ENCODE peak calls at places on chromosomes 16 and 17, in seven cellular contexts. C, A, X, F, L, P and Z are unnamed samples.

GRCh38 chr16:48158296-48158695 is 2.5 kb upstream of the ABCC12 start:
- DNase-seq in C (peak), A (peak), X (no peak), F (no peak), L (no peak), P (peak), Z (no peak)

GRCh38 chr16:81723098-81723723 is 55.9 kb upstream of the PLCG2 start:
- DNase-seq in C (peak), A (no peak), X (no peak), F (no peak), L (peak), P (peak), Z (peak)

GRCh38 chr16:51994597-51994996 is 552.3 kb downstream of the TOX3 start:
- DNase-seq in C (peak), A (no peak), X (no peak), F (no peak), L (peak), P (peak), Z (no peak)

GRCh38 chr16:24681793-24682192 is 47.7 kb upstream of the TNRC6A start:
- DNase-seq in C (no peak), A (no peak), X (no peak), F (no peak), L (no peak), P (no peak), Z (no peak)

GRCh38 chr17:17693253-17693954 is 12.1 kb downstream of the RAI1 start:
- DNase-seq in C (no peak), A (no peak), X (no peak), F (peak), L (peak), P (peak), Z (peak)

GRCh38 chr16:7014756-7015155 is 317.9 kb upstream of the RBFOX1 start:
- DNase-seq in C (no peak), A (no peak), X (no peak), F (no peak), L (no peak), P (no peak), Z (no peak)

GRCh38 chr17:61135782-61136181 is 263.9 kb upstream of the TBX2 start:
- DNase-seq in C (no peak), A (no peak), X (no peak), F (no peak), L (no peak), P (no peak), Z (no peak)

GRCh38 chr16:53913082-53913870 is 209.3 kb downstream of the FTO start:
- DNase-seq in C (peak), A (no peak), X (no peak), F (peak), L (no peak), P (no peak), Z (no peak)

GRCh38 chr17:78127240-78127887 is 1.2 kb downstream of the TMC6 start:
- DNase-seq in C (no peak), A (peak), X (peak), F (peak), L (no peak), P (peak), Z (no peak)

GRCh38 chr16:80150978-80151705 is 389.7 kb upstream of the DYNLRB2 start:
- DNase-seq in C (peak), A (no peak), X (no peak), F (no peak), L (no peak), P (no peak), Z (no peak)

GRCh38 chr16:72853575-72853974 is 194.4 kb downstream of the ZFHX3 start:
- DNase-seq in C (no peak), A (no peak), X (no peak), F (no peak), L (no peak), P (no peak), Z (no peak)

GRCh38 chr17:76091526-76092285 is 11.9 kb downstream of the EXOC7 start:
- DNase-seq in C (no peak), A (no peak), X (no peak), F (no peak), L (no peak), P (no peak), Z (no peak)

GRCh38 chr17:80694992-80695912 is 150.6 kb downstream of the RPTOR start:
- DNase-seq in C (no peak), A (no peak), X (no peak), F (no peak), L (no peak), P (peak), Z (no peak)

GRCh38 chr16:53509906-53510703 is 7.1 kb upstream of the AKTIP start:
- DNase-seq in C (peak), A (no peak), X (peak), F (peak), L (peak), P (peak), Z (peak)

GRCh38 chr17:80260791-80261158 is at the start of gene RNF213:
- DNase-seq in C (peak), A (peak), X (peak), F (peak), L (peak), P (peak), Z (peak)

GRCh38 chr16:88719267-88719932 is 13.1 kb downstream of the CTU2 start:
- DNase-seq in C (no peak), A (no peak), X (no peak), F (no peak), L (peak), P (no peak), Z (no peak)

GRCh38 chr17:4506180-4506814 is 7.6 kb downstream of the SPNS2 start:
- DNase-seq in C (no peak), A (no peak), X (no peak), F (peak), L (no peak), P (no peak), Z (no peak)

GRCh38 chr16:28276301-28276700 is 16.0 kb upstream of the SBK1 start:
- DNase-seq in C (no peak), A (no peak), X (no peak), F (no peak), L (no peak), P (no peak), Z (no peak)

GRCh38 chr17:30000755-30001257 is 59.4 kb downstream of the EFCAB5 start:
- DNase-seq in C (peak), A (no peak), X (no peak), F (no peak), L (no peak), P (no peak), Z (no peak)

GRCh38 chr17:54426287-54426886 is 474.3 kb upstream of the TOM1L1 start:
- DNase-seq in C (no peak), A (no peak), X (no peak), F (no peak), L (no peak), P (no peak), Z (peak)

GRCh38 chr17:3792481-3792880 is 8.5 kb downstream of the ITGAE start:
- DNase-seq in C (no peak), A (no peak), X (no peak), F (no peak), L (peak), P (no peak), Z (no peak)

GRCh38 chr17:55895112-55895759 is 144.4 kb downstream of the PCTP start:
- DNase-seq in C (no peak), A (no peak), X (no peak), F (no peak), L (no peak), P (no peak), Z (no peak)

GRCh38 chr17:82959242-82959930 is 119.6 kb upstream of the ZNF750 start:
- DNase-seq in C (no peak), A (no peak), X (no peak), F (no peak), L (no peak), P (no peak), Z (no peak)

GRCh38 chr17:68377771-68378201 is 79.5 kb downstream of the WIPI1 start:
- DNase-seq in C (peak), A (no peak), X (no peak), F (no peak), L (no peak), P (no peak), Z (no peak)

GRCh38 chr16:66409156-66409555 is 17.9 kb upstream of the BEAN1 start:
- DNase-seq in C (peak), A (no peak), X (no peak), F (no peak), L (no peak), P (no peak), Z (no peak)

GRCh38 chr17:10197721-10198508 is 491 bp downstream of the GAS7 start:
- DNase-seq in C (no peak), A (no peak), X (peak), F (peak), L (no peak), P (no peak), Z (no peak)

GRCh38 chr17:55458977-55459376 is 37.3 kb upstream of the MMD start:
- DNase-seq in C (peak), A (peak), X (no peak), F (no peak), L (no peak), P (peak), Z (no peak)

GRCh38 chr17:79305831-79306687 is 231.4 kb downstream of the ENGASE start:
- DNase-seq in C (no peak), A (no peak), X (no peak), F (peak), L (peak), P (no peak), Z (no peak)

GRCh38 chr16:4787627-4788482 is at the start of gene SEPTIN12:
- DNase-seq in C (no peak), A (no peak), X (no peak), F (no peak), L (no peak), P (no peak), Z (no peak)

GRCh38 chr17:42163113-42163512 is 8.3 kb upstream of the RAB5C start:
- DNase-seq in C (peak), A (no peak), X (no peak), F (no peak), L (no peak), P (peak), Z (peak)

GRCh38 chr17:79086609-79087427 is 12.2 kb downstream of the ENGASE start:
- DNase-seq in C (no peak), A (no peak), X (no peak), F (no peak), L (no peak), P (no peak), Z (no peak)

GRCh38 chr16:69397821-69398521 is 12.2 kb upstream of the TERF2 start:
- DNase-seq in C (peak), A (no peak), X (no peak), F (peak), L (peak), P (peak), Z (peak)

GRCh38 chr17:29143894-29144293 is 36.3 kb downstream of the MYO18A start:
- DNase-seq in C (no peak), A (no peak), X (no peak), F (no peak), L (no peak), P (no peak), Z (peak)

GRCh38 chr17:82799591-82799990 is 40.2 kb downstream of the ZNF750 start:
- DNase-seq in C (no peak), A (no peak), X (no peak), F (no peak), L (no peak), P (no peak), Z (no peak)

GRCh38 chr17:56739376-56739775 is 94.3 kb downstream of the C17orf67 start:
- DNase-seq in C (peak), A (no peak), X (no peak), F (no peak), L (no peak), P (no peak), Z (no peak)